ENCODE peak calls at places on chromosomes 6 and 20, in four cellular contexts. T is H9, S is mesendoderm, L is H1. W is an unnamed sample. For H3K79me2, the result is how much of the 10 kb centered on the place peaks cover.

GRCh38 chr6:26198626-26199056 is 111.4 kb downstream of the HFE start:
- DNase-seq in T (no peak), S (no peak), L (no peak), W (no peak)

GRCh38 chr20:35296101-35296554 is 3.9 kb upstream of the FAM83C start:
- DNase-seq in T (no peak), S (no peak), L (no peak), W (no peak)

GRCh38 chr6:2870046-2870636 is 28.5 kb upstream of the SERPINB1 start:
- DNase-seq in T (peak), S (no peak), L (no peak), W (no peak)

GRCh38 chr6:170476360-170476759 is 76.7 kb downstream of the PSMB1 start:
- DNase-seq in T (no peak), S (no peak), L (no peak), W (peak)

GRCh38 chr20:40175296-40175695 is 513.7 kb downstream of the MAFB start:
- DNase-seq in T (no peak), S (no peak), L (no peak), W (no peak)

GRCh38 chr6:11202513-11203305 is 29.8 kb downstream of the NEDD9 start:
- DNase-seq in T (peak), S (peak), L (no peak), W (no peak)

GRCh38 chr20:11012975-11013374 is 339.2 kb upstream of the JAG1 start:
- DNase-seq in T (no peak), S (no peak), L (no peak), W (no peak)

GRCh38 chr6:46453221-46453620 is 38.0 kb downstream of the RCAN2 start:
- DNase-seq in T (no peak), S (no peak), L (no peak), W (no peak)

GRCh38 chr20:55057779-55058415 is 582.5 kb downstream of the DOK5 start:
- DNase-seq in T (no peak), S (peak), L (no peak), W (peak)

GRCh38 chr20:35106827-35107380 is 14.3 kb upstream of the TRPC4AP start:
- DNase-seq in T (no peak), S (no peak), L (no peak), W (no peak)

GRCh38 chr20:9392892-9393857 is 121.2 kb upstream of the LAMP5 start:
- DNase-seq in T (peak), S (peak), L (peak), W (no peak)

GRCh38 chr6:114282268-114282667 is 60.6 kb downstream of the HS3ST5 start:
- DNase-seq in T (no peak), S (peak), L (no peak), W (no peak)

GRCh38 chr6:163935158-163935762 is 520.7 kb downstream of the QKI start:
- DNase-seq in T (no peak), S (no peak), L (no peak), W (no peak)

GRCh38 chr6:150492507-150492906 is 107.2 kb upstream of the PLEKHG1 start:
- DNase-seq in T (peak), S (no peak), L (no peak), W (no peak)

GRCh38 chr20:25477156-25477882 is 69.8 kb downstream of the GINS1 start:
- DNase-seq in T (no peak), S (no peak), L (no peak), W (no peak)

GRCh38 chr6:72783667-72784066 is 161.8 kb downstream of the KCNQ5 start:
- DNase-seq in T (no peak), S (no peak), L (no peak), W (no peak)

GRCh38 chr20:20148774-20149173 is 96.4 kb downstream of the CFAP61 start:
- DNase-seq in T (no peak), S (no peak), L (no peak), W (no peak)

GRCh38 chr6:34157236-34157830 is 11.4 kb upstream of the GRM4 start:
- DNase-seq in T (no peak), S (no peak), L (no peak), W (no peak)

GRCh38 chr20:62244644-62245108 is 6.4 kb downstream of the OSBPL2 start:
- DNase-seq in T (no peak), S (no peak), L (no peak), W (no peak)

GRCh38 chr6:95203153-95203754 is 374.1 kb upstream of the MANEA start:
- DNase-seq in T (no peak), S (peak), L (peak), W (peak)

GRCh38 chr6:160520043-160520904 is 143.8 kb downstream of the LPA start:
- DNase-seq in T (peak), S (peak), L (peak), W (peak)

GRCh38 chr6:105272783-105273182 is 93.0 kb upstream of the POPDC3 start:
- DNase-seq in T (peak), S (peak), L (no peak), W (peak)

GRCh38 chr6:13846841-13847240 is 32.5 kb upstream of the MCUR1 start:
- DNase-seq in T (peak), S (peak), L (no peak), W (no peak)

DNA sequence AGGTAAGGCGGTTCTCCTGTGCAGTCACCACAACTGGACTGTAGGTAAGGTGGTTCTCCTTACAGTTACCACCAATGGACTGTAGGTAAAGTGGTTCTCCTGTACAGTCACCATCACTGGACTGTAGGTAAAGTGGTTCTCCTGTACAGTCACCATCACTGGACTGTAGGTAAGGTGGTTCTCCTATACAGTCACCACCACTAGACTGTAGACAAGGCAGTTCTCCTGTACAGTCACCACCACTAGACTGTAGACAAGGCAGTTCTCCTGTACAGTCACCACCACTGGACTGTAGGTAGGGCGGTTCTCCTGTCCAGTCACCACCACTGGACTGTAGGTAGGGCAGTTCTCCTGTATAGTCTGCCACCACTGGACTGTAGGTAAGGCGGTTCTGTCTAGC is 212.3 kb downstream of the TFAP2A start:
- DNase-seq in T (no peak), S (no peak), L (no peak), W (peak)
- H3K79me2 ChIP-seq in T (under half), S (under half), L (under half), W (under half)

DNA sequence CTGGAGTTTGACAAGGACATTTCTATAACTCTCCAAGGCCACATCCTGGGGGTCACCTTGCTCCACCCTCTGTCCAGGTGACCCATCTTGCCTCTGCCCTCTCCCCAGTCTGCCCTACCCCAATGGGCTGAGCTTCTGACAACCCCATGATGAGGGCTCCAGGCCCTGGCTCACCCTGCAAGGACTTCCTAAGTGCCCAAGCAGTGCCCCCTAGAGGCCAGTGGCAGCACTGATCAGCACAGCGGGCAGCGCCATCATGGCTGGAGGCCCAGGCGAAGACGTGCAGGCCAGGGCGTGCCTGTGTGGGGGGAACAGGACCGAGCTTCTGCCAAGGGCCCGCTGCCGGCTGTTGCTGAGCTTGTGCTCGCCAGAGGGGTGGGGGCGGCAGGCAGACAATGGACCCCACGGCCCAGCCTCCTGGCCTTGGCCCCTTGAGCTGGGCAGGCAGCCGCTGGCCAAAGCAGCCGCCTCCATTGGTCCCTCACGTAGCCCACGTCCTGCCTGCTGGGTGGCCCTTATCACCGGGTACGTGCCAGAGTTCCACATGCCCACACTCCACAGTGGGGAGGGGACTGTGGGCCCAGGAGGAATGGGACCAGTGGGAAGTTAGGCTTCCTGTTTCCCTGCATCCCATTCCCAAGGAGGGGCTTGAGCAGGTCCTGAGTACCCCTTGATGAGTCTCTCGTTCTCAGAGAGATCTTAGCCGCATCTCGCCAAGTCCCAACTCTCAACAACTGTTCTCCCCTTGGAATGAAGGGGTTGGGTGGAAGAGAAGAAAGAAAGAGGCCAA is 64.3 kb downstream of the MRPL14 start:
- DNase-seq in T (peak), S (peak), L (no peak), W (no peak)
- H4K8ac ChIP-seq in T (no peak), S (no peak), L (peak), W (no peak)

DNA sequence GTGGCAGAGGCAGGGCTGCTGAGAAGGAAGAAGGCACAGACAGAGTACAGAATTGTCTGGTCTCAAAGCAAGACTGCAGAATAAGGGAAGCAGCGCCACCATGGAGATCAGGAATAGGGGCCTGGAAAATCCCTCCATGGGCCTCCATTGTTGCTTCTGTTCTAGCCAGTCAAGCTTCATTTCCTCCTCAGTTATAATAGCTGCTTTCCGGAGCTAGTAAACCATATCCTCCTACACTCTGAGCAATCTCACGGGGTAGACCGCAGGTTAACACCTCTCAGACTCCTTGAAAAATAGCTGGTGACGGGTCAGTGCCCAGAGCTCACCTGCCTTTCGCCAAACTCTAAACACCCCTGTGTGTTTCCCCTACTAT is 570 bp upstream of the HLA-DMB start:
- DNase-seq in T (no peak), S (no peak), L (no peak), W (no peak)
- H3K79me2 ChIP-seq in T (under half), S (under half), L (under half), W (under half)

GRCh38 chr6:75167851-75168250 is 38.0 kb downstream of the COL12A1 start:
- DNase-seq in T (no peak), S (peak), L (no peak), W (peak)
- H4K8ac ChIP-seq in T (no peak), S (no peak), L (no peak), W (no peak)

DNA sequence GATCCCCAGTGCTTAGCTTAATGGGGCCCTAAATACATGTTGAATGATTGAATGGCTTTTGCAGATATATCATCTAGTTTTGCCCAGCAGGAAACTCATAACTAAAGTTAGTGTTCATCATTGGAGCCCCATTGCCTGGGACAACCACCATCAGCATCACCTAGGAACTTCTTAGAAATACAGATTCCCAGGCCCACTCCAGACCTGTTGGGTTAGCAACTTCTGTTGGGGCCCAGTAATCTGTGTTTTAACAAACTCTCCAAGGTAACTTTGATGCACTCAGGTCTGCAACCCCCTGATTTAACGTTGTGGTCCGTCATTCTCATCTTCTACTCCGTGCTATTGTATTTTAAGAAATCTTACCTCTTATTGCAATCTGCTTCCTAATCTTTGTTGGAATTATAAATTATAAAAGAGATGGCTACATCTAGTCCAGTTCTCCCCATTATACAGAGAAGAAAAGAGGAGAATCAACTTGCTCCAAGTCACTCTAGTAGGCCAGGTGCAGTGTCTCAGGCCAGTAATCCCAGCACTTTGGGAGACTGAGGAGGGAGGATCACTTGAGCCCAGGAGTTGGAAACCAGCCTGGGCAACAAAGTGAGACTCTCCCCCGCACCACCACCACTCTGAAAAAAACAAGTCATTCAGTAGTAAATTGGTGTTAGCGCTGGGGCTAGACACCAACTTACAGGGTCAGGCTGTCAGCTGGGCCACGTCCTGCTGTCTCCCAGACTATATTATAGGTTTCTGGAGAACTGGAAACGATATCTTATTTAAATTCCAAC is 13.7 kb downstream of the FOXP4 start:
- DNase-seq in T (no peak), S (no peak), L (no peak), W (no peak)
- H3K79me2 ChIP-seq in T (under half), S (under half), L (under half), W (under half)

GRCh38 chr20:37095108-37095608 is 639 bp downstream of the RBL1 start:
- DNase-seq in T (no peak), S (no peak), L (no peak), W (no peak)
- H4K8ac ChIP-seq in T (no peak), S (no peak), L (peak), W (peak)

GRCh38 chr6:63571883-63572732 is at the start of the genes LOC128125822 and PTP4A1:
- DNase-seq in T (peak), S (peak), L (peak), W (peak)

GRCh38 chr6:63573899-63574553 is 1.7 kb downstream of the LOC128125822 start:
- DNase-seq in T (peak), S (peak), L (no peak), W (peak)

GRCh38 chr6:63572733-63573139 is 456 bp downstream of the LOC128125822 start:
- DNase-seq in T (no peak), S (no peak), L (no peak), W (no peak)

GRCh38 chr6:63574554-63574900 is 2.2 kb downstream of the LOC128125822 start:
- DNase-seq in T (no peak), S (no peak), L (no peak), W (no peak)

GRCh38 chr6:63573140-63573898 is 1.0 kb downstream of the LOC128125822 start:
- DNase-seq in T (peak), S (peak), L (peak), W (peak)
- H3K79me2 ChIP-seq in T (under half), S (under half), L (half or more), W (under half)

W was measured in trophoblast cell.